ENCODE peak calls at places on chromosomes 13 and 19, in ten cellular contexts. G, V, N, U, D, A, I, J, K and W are unnamed samples.

GRCh38 chr13:106867249-106867648 is 299.3 kb upstream of the ARGLU1 start:
- DNase-seq in N (no peak), D (no peak), G (no peak), I (peak), U (no peak), J (peak), A (no peak), V (no peak), K (no peak), W (no peak)

GRCh38 chr19:18401580-18402112 is 4.2 kb upstream of the LRRC25 start:
- DNase-seq in G (peak), D (peak), V (no peak), A (no peak), J (peak), N (no peak), K (no peak), I (peak), U (no peak), W (no peak)

GRCh38 chr19:12954150-12954962 is 2.7 kb downstream of the GADD45GIP1 start:
- DNase-seq in K (no peak), I (no peak), J (no peak), N (no peak), V (no peak), U (no peak), G (no peak), D (no peak), A (no peak), W (no peak)

GRCh38 chr13:76829572-76830327 is 56.5 kb downstream of the KCTD12 start:
- DNase-seq in N (no peak), U (no peak), A (no peak), K (no peak), D (no peak), J (peak), G (no peak), V (no peak), I (no peak), W (no peak)

GRCh38 chr19:12794196-12794921 is 3.1 kb downstream of the JUNB start:
- DNase-seq in U (no peak), K (no peak), D (no peak), J (no peak), V (no peak), A (no peak), G (no peak), I (no peak), N (no peak), W (no peak)

GRCh38 chr19:16702123-16702522 is 17.5 kb upstream of the NWD1 start:
- DNase-seq in U (no peak), V (no peak), D (no peak), K (no peak), I (no peak), A (no peak), N (no peak), J (peak), G (peak), W (no peak)

GRCh38 chr13:34926513-34926912 is 15.6 kb upstream of the NBEA start:
- DNase-seq in G (no peak), A (no peak), U (no peak), I (no peak), D (no peak), K (no peak), N (no peak), J (peak), V (no peak), W (no peak)

GRCh38 chr19:46015080-46015960 is 7.5 kb downstream of the PGLYRP1 start:
- DNase-seq in G (peak), K (peak), U (no peak), I (peak), V (peak), J (peak), D (peak), N (no peak), A (peak), W (no peak)

GRCh38 chr13:109684836-109685602 is 101.4 kb downstream of the IRS2 start:
- DNase-seq in N (no peak), I (peak), G (no peak), J (peak), V (no peak), A (no peak), K (no peak), D (peak), U (no peak), W (peak)

GRCh38 chr13:70960841-70961443 is 852.7 kb upstream of the KLHL1 start:
- DNase-seq in N (no peak), U (no peak), D (no peak), V (no peak), G (no peak), K (no peak), I (peak), A (peak), J (peak), W (peak)

GRCh38 chr13:42255854-42256253 is 16.1 kb upstream of the AKAP11 start:
- DNase-seq in N (no peak), D (no peak), G (no peak), V (no peak), U (no peak), K (no peak), I (no peak), A (no peak), J (no peak), W (no peak)

GRCh38 chr13:93745884-93746283 is 519.3 kb downstream of the GPC6 start:
- DNase-seq in A (no peak), G (no peak), J (peak), K (no peak), N (no peak), U (no peak), D (no peak), I (no peak), V (no peak), W (no peak)

GRCh38 chr19:410243-410781 is 1.4 kb upstream of the C2CD4C start:
- DNase-seq in K (no peak), N (no peak), A (no peak), I (no peak), D (no peak), J (no peak), U (no peak), G (no peak), V (no peak), W (no peak)

GRCh38 chr19:6041991-6042421 is 64.1 kb upstream of the RANBP3 start:
- DNase-seq in G (no peak), K (no peak), J (no peak), A (no peak), U (no peak), V (no peak), I (peak), D (no peak), N (peak), W (no peak)

GRCh38 chr13:110618167-110618566 is 2.8 kb downstream of the NAXD start:
- DNase-seq in N (no peak), I (no peak), G (no peak), J (no peak), V (no peak), D (no peak), K (no peak), U (no peak), A (no peak), W (no peak)

GRCh38 chr19:44570984-44571684 is 41.7 kb upstream of the CEACAM20 start:
- DNase-seq in D (no peak), I (peak), V (peak), U (no peak), N (no peak), J (peak), G (no peak), K (peak), A (peak), W (no peak)

GRCh38 chr13:44340508-44340907 is 33.1 kb upstream of the SERP2 start:
- DNase-seq in J (no peak), K (no peak), D (no peak), V (no peak), U (no peak), N (no peak), G (no peak), A (no peak), I (no peak), W (no peak)

GRCh38 chr13:107284168-107284567 is 716.2 kb upstream of the ARGLU1 start:
- DNase-seq in I (no peak), A (no peak), K (no peak), V (no peak), G (no peak), N (no peak), U (no peak), D (peak), J (peak), W (peak)

GRCh38 chr19:58395220-58395978 is at the start of gene RNF225:
- DNase-seq in I (no peak), G (no peak), J (no peak), A (no peak), U (no peak), V (peak), N (no peak), D (no peak), K (no peak), W (no peak)

GRCh38 chr19:53982611-53983010 is 8.8 kb upstream of the CACNG6 start:
- DNase-seq in A (no peak), K (no peak), J (peak), D (no peak), V (peak), U (no peak), G (peak), I (no peak), N (no peak), W (no peak)

GRCh38 chr13:49190901-49191300 is 29.2 kb upstream of the MLNR start:
- DNase-seq in J (no peak), G (no peak), U (no peak), I (no peak), D (no peak), N (no peak), K (no peak), A (no peak), V (no peak), W (no peak)

GRCh38 chr19:17538684-17539287 is 16.7 kb upstream of the COLGALT1 start:
- DNase-seq in A (no peak), I (no peak), D (no peak), J (no peak), N (no peak), V (no peak), G (no peak), K (no peak), U (no peak), W (no peak)

GRCh38 chr13:97659602-97660001 is 225.6 kb downstream of the RAP2A start:
- DNase-seq in I (peak), N (no peak), U (no peak), D (no peak), J (peak), A (no peak), K (no peak), V (no peak), G (no peak), W (peak)

GRCh38 chr19:35942235-35942634 is 6.1 kb downstream of the LRFN3 start:
- DNase-seq in G (no peak), I (no peak), K (no peak), J (no peak), N (no peak), U (no peak), A (no peak), D (no peak), V (no peak), W (no peak)